ENCODE peak calls at places on chromosomes 12 and 14, in six cellular contexts. X is SK-N-SH, P is hepatocyte, R is fibroblast of lung, E is ascending aorta, C is aorta. Q is an unnamed sample.

GRCh38 chr14:32075636-32076277 is 1.3 kb upstream of the ARHGAP5 start:
- DNase-seq in C (no peak), R (peak; percentile 21), X (peak; percentile 49), P (peak; percentile 73), E (peak; percentile 82), Q (peak; percentile 39)

GRCh38 chr14:30996892-30997659 is 28.4 kb upstream of the AP4S1 start:
- DNase-seq in R (no peak), P (no peak), X (no peak), E (no peak), C (no peak), Q (no peak)

GRCh38 chr14:65346895-65347294 is 65.6 kb upstream of the FUT8 start:
- DNase-seq in C (no peak), E (no peak), P (peak; percentile 32), R (no peak), X (no peak), Q (no peak)

GRCh38 chr12:89497005-89497404 is 27.6 kb downstream of the GALNT4 start:
- DNase-seq in R (no peak), P (peak; percentile 62), E (no peak), X (no peak), C (no peak), Q (peak; percentile 87)

GRCh38 chr12:42550815-42551214 is 38.7 kb downstream of the PRICKLE1 start:
- DNase-seq in X (no peak), E (no peak), R (no peak), C (no peak), P (no peak), Q (no peak)

GRCh38 chr14:71933026-71933587 is 878 bp downstream of the RGS6 start:
- DNase-seq in R (peak; percentile 2), C (no peak), X (no peak), E (no peak), P (peak; percentile 9), Q (peak; percentile 1)

GRCh38 chr14:89284368-89285058 is 132.5 kb downstream of the FOXN3 start:
- DNase-seq in P (no peak), C (peak; percentile 84), E (peak; percentile 79), R (peak; percentile 88), X (no peak), Q (no peak)

GRCh38 chr12:42448841-42449240 is 122.9 kb downstream of the PPHLN1 start:
- DNase-seq in R (peak; percentile 53), C (no peak), X (no peak), E (no peak), P (no peak), Q (no peak)

GRCh38 chr14:52267501-52268190 is at the start of gene PTGDR:
- DNase-seq in E (peak; percentile 68), X (peak; percentile 32), P (peak; percentile 16), R (peak; percentile 24), C (peak; percentile 75), Q (peak; percentile 27)
- H3K4me3 ChIP-seq in E (peak within 1 kb of the TSS; percentile 30), X (no peak within 1 kb of the TSS), P (peak within 1 kb of the TSS; percentile 18), R (peak within 1 kb of the TSS; percentile 35), C (no peak within 1 kb of the TSS), Q (peak within 1 kb of the TSS; percentile 28)

GRCh38 chr12:6770600-6770999 is 1.7 kb upstream of the LAG3 start:
- DNase-seq in E (no peak), C (no peak), P (no peak), R (no peak), X (no peak), Q (no peak)
- H3K27ac ChIP-seq in E (no peak overlapping the region), C (no peak overlapping the region), P (no peak overlapping the region), R (no peak overlapping the region), X (peak overlapping the region; percentile 56), Q (no peak overlapping the region)

GRCh38 chr12:2690348-2691000 is 104.3 kb upstream of the FKBP4 start:
- DNase-seq in E (peak; percentile 48), C (no peak), P (no peak), X (no peak), R (no peak), Q (no peak)
- H3K4me3 ChIP-seq in E (no peak overlapping the region), C (no peak overlapping the region), P (peak overlapping the region; percentile 33), X (no peak overlapping the region), R (no peak overlapping the region), Q (peak overlapping the region; percentile 15)

GRCh38 chr12:57454566-57455373 is at the start of gene INHBE:
- DNase-seq in E (no peak), P (peak; percentile 83), X (no peak), C (no peak), R (peak; percentile 69), Q (peak; percentile 89)
- H3K27ac ChIP-seq in E (no peak within 1 kb of the TSS), P (peak within 1 kb of the TSS; percentile 91), X (no peak within 1 kb of the TSS), C (no peak within 1 kb of the TSS), R (no peak within 1 kb of the TSS), Q (no peak within 1 kb of the TSS)

DNA sequence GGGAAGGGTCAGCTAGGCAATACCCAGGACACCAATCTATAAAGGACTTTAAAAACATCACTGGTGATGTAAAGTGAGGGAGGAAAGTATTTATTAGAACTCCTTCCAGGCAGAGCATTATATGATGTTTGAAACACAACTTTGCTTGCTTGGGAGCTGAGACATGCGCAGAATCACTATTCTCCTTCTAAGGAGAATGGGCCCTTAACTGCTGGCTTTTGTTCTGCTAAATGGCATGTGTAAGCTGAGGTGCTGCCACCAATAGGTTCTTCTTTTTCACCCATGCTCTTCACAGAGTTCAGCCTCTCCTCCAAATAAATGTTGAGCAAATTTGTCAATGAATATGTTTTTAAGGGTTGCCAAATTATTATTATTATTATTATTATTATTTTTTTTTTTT is 3.9 kb downstream of the STAC3 start:
- DNase-seq in E (no peak), P (no peak), R (no peak), C (no peak), X (no peak), Q (no peak)
- H3K4me3 ChIP-seq in E (no peak overlapping the region), P (no peak overlapping the region), R (no peak overlapping the region), C (no peak overlapping the region), X (no peak overlapping the region), Q (no peak overlapping the region)

GRCh38 chr14:68211886-68212285 is 392.3 kb downstream of the RAD51B start:
- DNase-seq in C (no peak), E (no peak), X (no peak), P (no peak), R (no peak), Q (no peak)

GRCh38 chr14:68208726-68209125 is 389.1 kb downstream of the RAD51B start:
- DNase-seq in R (no peak), C (no peak), X (no peak), E (no peak), P (no peak), Q (no peak)

GRCh38 chr14:68211421-68211820 is 391.8 kb downstream of the RAD51B start:
- DNase-seq in R (peak; percentile 39), E (no peak), P (no peak), C (no peak), X (no peak), Q (no peak)

GRCh38 chr14:68208218-68208617 is 388.6 kb downstream of the RAD51B start:
- DNase-seq in E (no peak), P (no peak), R (peak; percentile 70), C (no peak), X (no peak), Q (no peak)

DNA sequence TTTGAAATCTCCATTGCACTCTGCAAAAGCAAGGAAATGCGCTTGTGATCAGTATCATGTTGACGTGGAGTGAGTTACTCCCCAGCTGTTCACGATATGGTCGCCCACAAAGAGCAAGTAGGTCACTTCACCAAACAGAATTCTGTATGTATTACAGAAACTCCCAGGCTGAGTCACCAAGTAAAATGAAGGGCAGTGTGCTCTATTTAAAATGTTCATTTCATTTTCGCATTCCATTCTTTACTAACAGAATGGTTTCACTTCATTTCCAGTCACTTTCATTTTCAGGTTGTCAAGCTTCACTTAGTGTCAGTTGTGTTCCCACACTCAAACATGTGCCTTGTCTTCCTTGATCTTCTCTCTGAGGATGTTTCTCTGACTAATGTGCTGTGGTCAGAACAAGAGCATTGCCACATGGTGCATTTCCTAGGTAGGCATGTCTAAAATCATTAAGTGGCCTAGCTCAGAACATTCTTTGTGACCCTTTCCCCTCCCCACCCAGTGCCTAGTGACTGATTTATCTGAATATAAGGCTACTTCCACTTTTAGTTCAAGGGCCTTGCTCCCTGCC is 391.2 kb downstream of the RAD51B start:
- DNase-seq in X (no peak), P (peak; percentile 25), C (no peak), R (peak; percentile 99), E (peak; percentile 63), Q (peak; percentile 94)
- H3K27ac ChIP-seq in X (peak overlapping the region; percentile 90), P (peak overlapping the region; percentile 78), C (no peak overlapping the region), R (peak overlapping the region; percentile 60), E (peak overlapping the region; percentile 76), Q (peak overlapping the region; percentile 24)

GRCh38 chr12:8993827-8994226 is 4.5 kb downstream of the KLRG1 start:
- DNase-seq in E (no peak), R (no peak), X (no peak), C (no peak), P (no peak), Q (no peak)
- H3K4me3 ChIP-seq in E (no peak overlapping the region), R (no peak overlapping the region), X (no peak overlapping the region), C (no peak overlapping the region), P (no peak overlapping the region), Q (no peak overlapping the region)

Q was measured in cardiac muscle cell.